ENCODE peak calls at places on chromosomes 4 and X, in nine cellular contexts. P is A549, Y is lower leg skin, L is transverse colon, S is HCT116, V is adrenal gland, A is H1, Z is stomach, Q is upper lobe of left lung. J is an unnamed sample.

GRCh38 chr4:72564184-72564583 is 4.8 kb downstream of the ADAMTS3 start:
- DNase-seq in P (no peak), Y (peak; percentile 37), L (no peak), S (no peak), V (no peak), A (no peak), Z (no peak), Q (no peak), J (no peak)

GRCh38 chr4:3714642-3715001 is 51.6 kb upstream of the ADRA2C start:
- DNase-seq in P (no peak), Y (no peak), L (no peak), S (no peak), V (no peak), A (no peak), Z (no peak), Q (no peak), J (no peak)

GRCh38 chr4:107453231-107453630 is 266.8 kb downstream of the PAPSS1 start:
- DNase-seq in P (no peak), Y (no peak), L (no peak), S (no peak), V (no peak), A (no peak), Z (no peak), Q (no peak), J (no peak)

GRCh38 chr4:181293541-181293940 is 949.7 kb upstream of the TENM3 start:
- DNase-seq in P (no peak), Y (no peak), L (no peak), S (no peak), V (no peak), A (no peak), Z (no peak), Q (no peak), J (no peak)

GRCh38 chr4:86791126-86791525 is 58.1 kb downstream of the SLC10A6 start:
- DNase-seq in P (peak; percentile 1), Y (no peak), L (no peak), S (no peak), V (no peak), A (peak; percentile 53), Z (no peak), Q (peak; percentile 31), J (no peak)

GRCh38 chrX:1601051-1601767 is 9.8 kb downstream of the AKAP17A start:
- DNase-seq in P (no peak), Y (no peak), L (no peak), S (no peak), V (peak; percentile 4), A (no peak), Z (no peak), Q (no peak), J (no peak)

GRCh38 chrX:12372111-12372510 is 233.8 kb downstream of the FRMPD4 start:
- DNase-seq in P (no peak), Y (no peak), L (no peak), S (no peak), V (no peak), A (peak; percentile 17), Z (no peak), Q (no peak), J (no peak)

GRCh38 chr4:3505231-3505630 is 27.0 kb downstream of the LRPAP1 start:
- DNase-seq in P (no peak), Y (no peak), L (no peak), S (no peak), V (no peak), A (no peak), Z (no peak), Q (peak; percentile 73), J (no peak)

GRCh38 chrX:153637121-153638040 is 9.6 kb upstream of the DUSP9 start:
- DNase-seq in P (no peak), Y (no peak), L (no peak), S (no peak), V (no peak), A (no peak), Z (no peak), Q (peak; percentile 29), J (no peak)

GRCh38 chr4:3687538-3687937 is 78.6 kb upstream of the ADRA2C start:
- DNase-seq in P (no peak), Y (no peak), L (no peak), S (no peak), V (no peak), A (no peak), Z (no peak), Q (peak; percentile 70), J (no peak)

GRCh38 chrX:119870626-119871131 is 854 bp downstream of the RNF113A start:
- DNase-seq in P (no peak), Y (no peak), L (peak; percentile 29), S (no peak), V (peak; percentile 31), A (no peak), Z (no peak), Q (no peak), J (no peak)

DNA sequence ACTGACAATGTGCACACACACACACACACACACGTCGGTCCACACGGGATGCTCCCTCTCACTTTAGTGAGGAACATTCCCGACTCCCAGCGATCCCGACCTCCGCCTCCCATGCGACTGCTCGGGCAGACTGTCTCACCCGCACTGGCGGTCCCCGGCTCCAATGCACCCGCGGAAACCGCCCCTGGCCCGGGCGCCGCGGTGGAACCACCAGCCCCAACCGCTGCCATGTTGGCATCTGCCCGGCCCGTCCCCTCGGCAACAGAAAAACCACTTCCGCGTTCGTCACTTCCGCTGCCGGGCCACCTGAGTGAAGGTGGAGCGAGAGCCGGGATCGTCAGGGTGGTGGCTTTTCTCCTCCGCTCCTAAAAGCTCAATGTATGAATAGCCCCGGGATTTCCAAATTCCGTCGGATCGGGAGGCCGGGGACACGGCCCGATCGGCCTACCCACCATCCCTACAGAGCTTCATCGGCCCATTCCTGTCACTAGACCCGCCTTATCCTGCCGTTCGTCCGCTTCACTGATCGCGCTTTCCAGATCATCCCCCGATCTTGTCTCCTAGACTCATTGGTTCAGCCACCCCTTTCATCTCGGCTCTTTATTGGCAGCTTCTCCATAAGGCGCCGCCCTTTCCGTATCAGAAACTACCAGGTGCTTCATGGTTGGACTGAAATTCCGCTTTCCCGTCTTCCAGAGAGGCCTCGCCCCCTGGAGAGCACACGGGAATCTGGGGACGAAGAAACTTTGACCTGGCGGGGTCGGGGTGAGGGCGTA is at the start of gene SLC35A2:
- DNase-seq in P (peak; percentile 87), Y (peak; percentile 73), L (peak; percentile 89), S (peak; percentile 77), V (peak; percentile 84), A (no peak), Z (peak; percentile 88), Q (peak; percentile 91), J (no peak)
- TF ChIP-seq POLR2A in P (peak; percentile 65), Y (no peak), L (peak; percentile 73), S (peak; percentile 40), V (peak; percentile 67), A (no peak), Z (peak; percentile 15), Q (no peak), J (peak; percentile 56)

DNA sequence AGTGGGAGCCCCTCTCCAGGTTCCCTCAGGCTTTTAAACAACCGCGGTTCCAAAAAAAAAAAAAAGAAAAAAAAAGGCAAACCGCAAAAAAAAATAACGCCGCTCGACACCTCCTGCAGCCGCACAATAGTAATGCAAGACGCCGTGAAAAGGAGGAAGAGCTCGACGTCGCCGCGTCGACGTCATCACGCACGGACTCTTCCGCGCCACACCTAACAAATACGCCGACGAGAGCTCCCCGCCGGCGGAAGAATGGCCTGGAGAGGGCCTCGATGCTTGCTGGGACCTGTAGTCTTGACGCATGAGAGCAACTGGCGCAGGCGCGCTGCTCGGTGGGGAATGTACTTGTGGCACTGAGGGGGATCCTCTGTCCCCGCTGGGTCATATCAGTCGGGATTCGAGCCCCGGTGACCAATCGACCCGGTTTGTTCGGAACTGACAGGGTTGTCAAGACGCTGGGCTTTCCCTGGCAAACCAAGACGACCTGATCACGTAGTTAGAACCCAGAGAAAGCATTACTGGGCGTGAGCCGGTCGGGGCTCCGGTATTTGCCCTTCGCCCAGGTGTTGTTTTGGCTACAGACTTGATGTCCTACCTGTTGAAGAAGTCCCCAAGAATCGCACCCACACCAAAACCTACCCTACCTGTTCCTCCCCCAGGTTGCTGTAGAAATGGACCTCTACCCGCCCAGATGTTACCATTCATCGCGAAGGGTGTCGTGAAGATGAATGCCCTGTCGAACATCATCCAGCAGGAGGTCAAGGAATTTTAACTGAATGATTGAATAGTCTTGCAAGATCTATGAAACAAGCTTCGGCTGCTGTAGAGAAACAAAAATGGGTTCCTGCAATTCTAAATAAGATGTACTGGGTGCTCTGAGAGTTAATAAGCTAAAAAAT is at the start of gene CBR4:
- DNase-seq in P (peak; percentile 97), Y (peak; percentile 98), L (peak; percentile 97), S (peak; percentile 96), V (peak; percentile 98), A (peak; percentile 98), Z (peak; percentile 98), Q (peak; percentile 97), J (peak; percentile 63)
- TF ChIP-seq POLR2A in P (peak; percentile 80), Y (no peak), L (peak; percentile 91), S (peak; percentile 86), V (peak; percentile 90), A (peak; percentile 70), Z (peak; percentile 89), Q (no peak), J (peak; percentile 78)

DNA sequence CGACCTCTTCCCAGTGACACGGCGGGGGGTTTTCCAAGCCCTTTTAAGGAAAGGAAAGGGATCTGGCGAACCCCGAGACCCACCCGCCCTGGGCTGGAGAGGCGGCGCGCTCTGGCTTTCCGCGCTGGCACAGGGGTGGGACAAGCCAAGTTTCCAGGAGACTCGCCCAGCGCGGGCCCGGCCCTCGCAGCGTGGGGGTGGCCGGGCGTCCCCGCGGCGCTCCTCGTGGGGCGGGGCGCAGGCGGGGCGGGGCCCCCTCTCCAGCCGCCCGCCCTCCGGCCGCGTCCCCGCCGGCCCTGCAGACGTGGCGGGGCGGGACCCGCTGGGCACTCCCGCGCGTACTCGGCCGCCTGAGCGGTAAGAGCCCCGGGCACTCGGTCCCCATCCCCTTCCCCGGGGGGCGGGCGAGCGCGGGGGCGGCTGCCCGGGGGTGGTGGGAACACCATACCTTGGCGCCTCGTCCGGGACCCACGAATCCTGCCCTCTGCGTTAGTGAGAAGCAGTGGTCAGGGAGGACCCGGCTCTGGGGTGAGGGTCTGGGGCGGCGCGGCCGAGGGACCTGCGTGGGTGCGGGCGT is at the start of gene FAM114A1:
- DNase-seq in P (peak; percentile 68), Y (peak; percentile 64), L (peak; percentile 89), S (no peak), V (peak; percentile 85), A (no peak), Z (peak; percentile 87), Q (peak; percentile 96), J (peak; percentile 70)
- TF ChIP-seq POLR2A in P (peak; percentile 32), Y (no peak), L (peak; percentile 72), S (no peak), V (peak; percentile 84), A (no peak), Z (no peak), Q (no peak), J (peak; percentile 45)

DNA sequence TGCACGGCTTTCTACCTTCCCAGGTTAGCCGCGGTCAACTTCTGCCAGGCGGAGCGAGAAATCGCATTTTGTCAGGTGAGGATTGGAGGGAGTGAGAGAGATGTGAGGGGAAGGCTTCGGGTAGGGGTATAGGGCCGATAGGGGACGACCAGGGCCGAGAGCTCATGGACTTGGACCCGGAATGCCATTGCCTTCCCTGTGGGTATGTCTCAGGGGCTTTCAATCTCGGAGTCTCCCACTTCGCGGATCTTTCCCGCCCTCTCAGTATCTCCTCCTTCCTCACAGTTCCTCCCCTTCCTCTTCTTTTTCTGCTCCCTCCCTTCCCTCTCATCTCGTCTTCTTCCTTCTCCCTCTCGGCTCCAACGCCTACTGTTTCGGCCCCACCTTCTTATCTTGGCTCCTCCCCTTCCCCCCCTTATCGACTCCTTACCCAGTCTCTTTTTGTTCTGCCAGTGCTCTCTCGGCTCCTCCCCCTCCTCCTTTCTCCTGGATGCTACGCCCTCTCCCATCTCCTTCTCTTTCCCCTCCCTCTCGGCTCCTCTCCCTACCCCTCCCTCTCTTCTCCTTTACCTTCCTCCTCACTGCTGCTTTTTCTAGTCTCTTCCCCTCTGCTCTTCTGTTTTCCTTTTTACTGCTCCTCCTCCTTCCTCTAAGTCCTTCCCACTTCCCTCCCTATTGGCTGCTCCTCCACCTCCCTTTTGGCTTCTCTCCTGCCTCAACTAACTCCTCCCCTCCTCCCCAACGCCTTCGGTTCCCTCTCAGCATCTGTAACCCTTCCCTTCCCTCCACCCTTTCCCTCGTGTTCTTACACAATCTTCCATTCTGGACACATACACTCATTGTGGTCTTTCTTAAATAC is 29.4 kb upstream of the RBMX start:
- DNase-seq in P (peak; percentile 92), Y (peak; percentile 91), L (peak; percentile 83), S (peak; percentile 74), V (peak; percentile 89), A (peak; percentile 72), Z (peak; percentile 73), Q (no peak), J (peak; percentile 48)
- TF ChIP-seq POLR2A in P (peak; percentile 28), Y (no peak), L (peak; percentile 60), S (no peak), V (peak; percentile 34), A (peak; percentile 82), Z (no peak), Q (no peak), J (peak; percentile 34)